ENCODE peak calls at places on chromosomes 2 and 18, in six cellular contexts. B, Y, A, G, M and F are unnamed samples.
A peak's percentile ranks its signal among the peaks of the same experiment; 100 is the strongest.

GRCh38 chr2:15253247-15253646 is 307.9 kb downstream of the NBAS start:
- DNase-seq in B (no peak), Y (no peak), A (no peak), G (no peak), M (no peak), F (no peak)

GRCh38 chr2:7094113-7094760 is 177.0 kb downstream of the RNF144A start:
- DNase-seq in B (no peak), Y (no peak), A (no peak), G (no peak), M (peak; percentile 39), F (no peak)

GRCh38 chr18:12422936-12423335 is 15.2 kb downstream of the PRELID3A start:
- DNase-seq in B (no peak), Y (no peak), A (no peak), G (no peak), M (no peak), F (no peak)

GRCh38 chr2:241772063-241772499 is 4.5 kb upstream of the GAL3ST2 start:
- DNase-seq in B (no peak), Y (no peak), A (no peak), G (no peak), M (no peak), F (no peak)

GRCh38 chr2:241036397-241036963 is 38.1 kb downstream of the SNED1 start:
- DNase-seq in B (peak; percentile 61), Y (no peak), A (no peak), G (peak; percentile 23), M (peak; percentile 9), F (no peak)

GRCh38 chr2:226892729-226893128 is 56.9 kb downstream of the RHBDD1 start:
- DNase-seq in B (no peak), Y (no peak), A (no peak), G (peak; percentile 18), M (no peak), F (no peak)

GRCh38 chr2:47174731-47175361 is 19.7 kb upstream of the STPG4 start:
- DNase-seq in B (peak; percentile 80), Y (peak; percentile 56), A (peak; percentile 55), G (peak; percentile 40), M (peak; percentile 78), F (no peak)

GRCh38 chr18:35071819-35072247 is 30.6 kb downstream of the MAPRE2 start:
- DNase-seq in B (no peak), Y (no peak), A (no peak), G (no peak), M (no peak), F (no peak)

GRCh38 chr2:201196003-201196402 is 13.1 kb downstream of the CASP10 start:
- DNase-seq in B (no peak), Y (no peak), A (no peak), G (no peak), M (no peak), F (no peak)

GRCh38 chr2:54763636-54764291 is 40.3 kb downstream of the EML6 start:
- DNase-seq in B (no peak), Y (no peak), A (no peak), G (no peak), M (no peak), F (no peak)

GRCh38 chr2:29012211-29012681 is 31.1 kb downstream of the TOGARAM2 start:
- DNase-seq in B (peak; percentile 77), Y (peak; percentile 40), A (peak; percentile 80), G (peak; percentile 50), M (no peak), F (no peak)

GRCh38 chr2:20592106-20593071 is 58.5 kb downstream of the HS1BP3 start:
- DNase-seq in B (peak; percentile 54), Y (no peak), A (no peak), G (peak; percentile 34), M (no peak), F (no peak)

GRCh38 chr2:3594493-3595281 is at the start of gene COLEC11:
- DNase-seq in B (no peak), Y (peak; percentile 24), A (peak; percentile 67), G (peak; percentile 74), M (peak; percentile 31), F (no peak)

GRCh38 chr2:124046332-124046731 is 21.2 kb downstream of the CNTNAP5 start:
- DNase-seq in B (no peak), Y (no peak), A (no peak), G (no peak), M (no peak), F (no peak)

GRCh38 chr2:106065268-106065982 is 128.7 kb downstream of the UXS1 start:
- DNase-seq in B (no peak), Y (no peak), A (no peak), G (peak; percentile 34), M (no peak), F (no peak)

GRCh38 chr2:74564222-74564621 is 9.7 kb downstream of the DOK1 start:
- DNase-seq in B (no peak), Y (no peak), A (no peak), G (no peak), M (peak; percentile 95), F (no peak)

GRCh38 chr2:109290887-109291675 is 162.1 kb downstream of the SH3RF3 start:
- DNase-seq in B (peak; percentile 72), Y (no peak), A (peak; percentile 58), G (no peak), M (peak; percentile 70), F (no peak)

DNA sequence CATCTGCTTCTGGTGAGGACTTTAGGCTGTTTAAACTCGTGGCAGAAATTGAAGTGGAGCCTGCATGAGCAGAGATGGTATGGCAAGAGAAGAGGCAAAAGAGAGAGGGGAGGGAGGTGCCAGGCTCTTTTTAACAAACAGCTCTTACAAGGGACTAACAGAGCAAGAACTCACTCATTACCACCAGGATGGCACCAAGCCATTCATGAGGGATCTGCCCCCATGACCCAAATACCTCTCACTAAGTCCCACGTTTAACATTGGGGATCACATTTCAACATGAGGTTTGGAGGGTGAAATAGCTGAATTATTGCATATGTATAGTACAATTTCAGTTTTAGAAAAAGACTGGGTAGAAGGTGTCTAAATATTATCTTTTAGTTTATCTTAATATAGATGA is 86.9 kb downstream of the GULP1 start:
- DNase-seq in B (no peak), Y (no peak), A (no peak), G (no peak), M (peak; percentile 18), F (no peak)
- H3K36me3 ChIP-seq in B (no peaks in the 10 kb centered on the region), Y (no peaks in the 10 kb centered on the region), A (no peaks in the 10 kb centered on the region), G (no peaks in the 10 kb centered on the region), M (no peaks in the 10 kb centered on the region), F (no peaks in the 10 kb centered on the region)

GRCh38 chr18:22171839-22172582 is 2.6 kb downstream of the GATA6 start:
- DNase-seq in B (no peak), Y (peak; percentile 27), A (no peak), G (peak; percentile 46), M (no peak), F (no peak)
- H3K27ac ChIP-seq in B (peak overlapping the region; percentile 15), Y (peak overlapping the region; percentile 100), A (peak overlapping the region; percentile 97), G (peak overlapping the region; percentile 97), M (no peak overlapping the region), F (peak overlapping the region; percentile 100)

GRCh38 chr18:8881103-8881502 is 175.7 kb downstream of the MTCL1 start:
- DNase-seq in B (no peak), Y (no peak), A (no peak), G (no peak), M (no peak), F (no peak)

GRCh38 chr18:8876887-8877286 is 171.5 kb downstream of the MTCL1 start:
- DNase-seq in B (no peak), Y (no peak), A (no peak), G (no peak), M (no peak), F (no peak)

GRCh38 chr18:8883409-8883668 is 178.0 kb downstream of the MTCL1 start:
- DNase-seq in B (no peak), Y (no peak), A (no peak), G (no peak), M (no peak), F (no peak)

GRCh38 chr18:8882632-8883408 is 177.5 kb downstream of the MTCL1 start:
- DNase-seq in B (no peak), Y (no peak), A (no peak), G (no peak), M (no peak), F (no peak)
- H3K36me3 ChIP-seq in B (no peaks in the 10 kb centered on the region), Y (no peaks in the 10 kb centered on the region), A (no peaks in the 10 kb centered on the region), G (no peaks in the 10 kb centered on the region), M (no peaks in the 10 kb centered on the region), F (no peaks in the 10 kb centered on the region)

GRCh38 chr2:158716091-158716815 is 78.9 kb upstream of the DAPL1 start:
- DNase-seq in B (no peak), Y (no peak), A (peak; percentile 88), G (no peak), M (peak; percentile 62), F (no peak)
- H3K27ac ChIP-seq in B (no peak overlapping the region), Y (no peak overlapping the region), A (peak overlapping the region; percentile 67), G (no peak overlapping the region), M (no peak overlapping the region), F (no peak overlapping the region)